ENCODE peak calls at places on chromosomes 16 and 17, in seven cellular contexts. J is hippocampal formation; S is H9; G is left cardiac atrium; V is stimulated activated effector memory CD8-positive, alpha-beta T cell treated with anti-CD3 and anti-CD28 coated beads, Interleukin-12 subunit alpha, Interleukin-12 subunit beta, amount 100 ng/mL, for 72 hours; N is MG63; P is EH. C is an unnamed sample.

GRCh38 chr17:12963505-12963904 is 54.3 kb downstream of the ELAC2 start:
- DNase-seq in G (no peak), N (no peak), S (no peak), P (no peak), J (no peak), V (no peak), C (no peak)

GRCh38 chr17:60390223-60390622 is 1.7 kb downstream of the USP32 start:
- DNase-seq in J (no peak), G (no peak), V (no peak), P (peak), S (no peak), N (peak), C (no peak)

GRCh38 chr17:72222971-72223370 is 102.2 kb downstream of the SOX9 start:
- DNase-seq in N (no peak), V (no peak), S (no peak), J (no peak), P (no peak), G (no peak), C (no peak)

GRCh38 chr17:34300652-34301390 is 15.3 kb downstream of the CCL11 start:
- DNase-seq in G (no peak), V (peak), N (peak), S (no peak), J (no peak), P (peak), C (no peak)

GRCh38 chr16:57235128-57236092 is 9.6 kb upstream of the ARL2BP start:
- DNase-seq in P (peak), G (no peak), J (no peak), N (peak), V (peak), S (no peak), C (no peak)

GRCh38 chr17:74815671-74816370 is 39.7 kb upstream of the NAT9 start:
- DNase-seq in N (no peak), P (no peak), V (no peak), G (no peak), J (no peak), S (peak), C (no peak)

GRCh38 chr16:85204242-85205010 is 92.2 kb upstream of the CIBAR2 start:
- DNase-seq in S (no peak), J (no peak), G (no peak), N (no peak), V (no peak), P (peak), C (no peak)

GRCh38 chr16:2064368-2064945 is 16.7 kb downstream of the TSC2 start:
- DNase-seq in V (no peak), J (no peak), P (no peak), N (no peak), S (no peak), G (no peak), C (no peak)

GRCh38 chr16:6016530-6017184 is 919.1 kb upstream of the EEF2KMT start:
- DNase-seq in S (peak), V (no peak), J (no peak), N (no peak), P (peak), G (no peak), C (no peak)

GRCh38 chr16:73725147-73725546 is 571.5 kb upstream of the PSMD7 start:
- DNase-seq in P (no peak), V (no peak), G (no peak), N (no peak), S (no peak), J (no peak), C (no peak)

GRCh38 chr17:70905796-70906195 is 736.5 kb downstream of the KCNJ2 start:
- DNase-seq in P (peak), S (no peak), V (no peak), G (peak), N (peak), J (no peak), C (peak)

GRCh38 chr17:2837147-2837561 is 40.9 kb downstream of the RAP1GAP2 start:
- DNase-seq in P (no peak), V (no peak), S (no peak), J (no peak), N (no peak), G (no peak), C (no peak)

C was measured in head of caudate nucleus.